ENCODE peak calls at places on chromosomes 4 and X, in four cellular contexts. F is left cardiac atrium; W is effector memory CD8-positive, alpha-beta T cell; L is HT1080. V is an unnamed sample.

GRCh38 chr4:69092190-69092589 is 4.1 kb upstream of the UGT2B7 start:
- DNase-seq in F (no peak), L (peak; percentile 83), W (no peak), V (no peak)

GRCh38 chr4:82509029-82509428 is 52.8 kb downstream of the TMEM150C start:
- DNase-seq in W (no peak), L (no peak), F (no peak), V (no peak)

GRCh38 chrX:120857240-120857639 is 18.4 kb downstream of the CT47B1 start:
- DNase-seq in F (no peak), W (no peak), L (peak; percentile 5), V (no peak)

GRCh38 chr4:128810331-128810870 is 901 bp downstream of the JADE1 start:
- DNase-seq in F (no peak), W (peak; percentile 17), L (no peak), V (no peak)

GRCh38 chr4:77248805-77249204 is 91.8 kb downstream of the CCNG2 start:
- DNase-seq in L (no peak), W (no peak), F (no peak), V (no peak)

GRCh38 chr4:186149872-186150271 is 41.5 kb upstream of the CYP4V2 start:
- DNase-seq in L (peak; percentile 43), F (peak; percentile 82), W (no peak), V (no peak)

GRCh38 chr4:113094327-113094726 is 44.9 kb downstream of the ANK2 start:
- DNase-seq in W (no peak), F (no peak), L (no peak), V (no peak)

GRCh38 chr4:112633477-112634235 is 3.1 kb downstream of the ZGRF1 start:
- DNase-seq in W (no peak), F (no peak), L (peak; percentile 52), V (no peak)

GRCh38 chr4:156636398-156636797 is 335.2 kb downstream of the PDGFC start:
- DNase-seq in W (no peak), F (no peak), L (no peak), V (no peak)

GRCh38 chrX:143788265-143788664 is 67.7 kb upstream of the SPANXN2 start:
- DNase-seq in L (peak; percentile 7), F (no peak), W (no peak), V (no peak)

GRCh38 chrX:131729295-131729694 is 185.4 kb downstream of the OR13H1 start:
- DNase-seq in W (no peak), L (no peak), F (peak; percentile 88), V (no peak)

GRCh38 chr4:74109116-74109791 is 10.3 kb upstream of the CXCL2 start:
- DNase-seq in L (peak; percentile 97), W (no peak), F (peak; percentile 61), V (no peak)

GRCh38 chr4:112938461-112939058 is 110.9 kb upstream of the ANK2 start:
- DNase-seq in F (no peak), L (peak; percentile 60), W (no peak), V (no peak)

GRCh38 chrX:33686105-33686504 is 446.0 kb downstream of the FAM47A start:
- DNase-seq in L (no peak), F (no peak), W (no peak), V (no peak)

GRCh38 chrX:71815121-71815905 is 52.2 kb downstream of the CXorf49B start:
- DNase-seq in W (no peak), L (no peak), F (no peak), V (no peak)

GRCh38 chr4:173360587-173361221 is 10.1 kb upstream of the SAP30 start:
- DNase-seq in L (peak; percentile 31), W (no peak), F (no peak), V (no peak)

GRCh38 chr4:93891244-93891643 is 62.7 kb downstream of the ATOH1 start:
- DNase-seq in W (no peak), L (no peak), F (no peak), V (no peak)

GRCh38 chr4:176436500-176436973 is 116.8 kb downstream of the SPCS3 start:
- DNase-seq in L (peak; percentile 86), W (no peak), F (no peak), V (no peak)

GRCh38 chr4:101944649-101945048 is 154.1 kb downstream of the BANK1 start:
- DNase-seq in W (no peak), F (no peak), L (peak; percentile 6), V (no peak)

GRCh38 chr4:110902500-110902899 is 279.6 kb upstream of the PITX2 start:
- DNase-seq in L (no peak), F (no peak), W (no peak), V (no peak)

GRCh38 chr4:84852081-84852480 is 114.4 kb downstream of the WDFY3 start:
- DNase-seq in F (no peak), W (no peak), L (peak; percentile 41), V (no peak)

V was measured in B cell.